ENCODE peak calls at places on chromosomes 13 and 19, in seven cellular contexts. J, R, G, F, T, Q and P are unnamed samples.

GRCh38 chr13:50981686-50982085 is 72.1 kb downstream of the RNASEH2B start:
- DNase-seq in J (no peak), Q (no peak), G (no peak), T (no peak), F (no peak), R (no peak), P (no peak)

GRCh38 chr19:34925278-34925855 is 1.3 kb upstream of the ZNF30 start:
- DNase-seq in T (no peak), F (no peak), R (no peak), J (no peak), Q (no peak), G (no peak), P (no peak)

GRCh38 chr19:19409235-19410030 is 4.0 kb downstream of the GATAD2A start:
- DNase-seq in R (no peak), Q (no peak), T (no peak), G (no peak), J (peak), F (no peak), P (no peak)

GRCh38 chr19:55238030-55238429 is 9.5 kb upstream of the TMEM86B start:
- DNase-seq in Q (no peak), R (no peak), G (no peak), T (no peak), F (no peak), J (no peak), P (no peak)

GRCh38 chr13:31773538-31773937 is 34.2 kb downstream of the RXFP2 start:
- DNase-seq in Q (peak), F (no peak), G (peak), T (no peak), J (no peak), R (peak), P (peak)

GRCh38 chr13:106550570-106551135 is 15.2 kb upstream of the EFNB2 start:
- DNase-seq in R (no peak), T (no peak), G (no peak), Q (no peak), J (peak), F (no peak), P (no peak)

GRCh38 chr13:22926176-22927007 is 254.4 kb upstream of the SGCG start:
- DNase-seq in F (no peak), Q (peak), R (no peak), T (no peak), J (no peak), G (peak), P (no peak)

GRCh38 chr13:79557666-79558065 is 76.7 kb downstream of the NDFIP2 start:
- DNase-seq in G (no peak), J (no peak), F (no peak), T (no peak), R (no peak), Q (no peak), P (no peak)

GRCh38 chr13:24341439-24341838 is 32.1 kb downstream of the C1QTNF9 start:
- DNase-seq in T (no peak), R (peak), J (no peak), G (no peak), Q (peak), F (peak), P (no peak)

GRCh38 chr19:48274173-48274572 is 4.3 kb downstream of the ZNF114 start:
- DNase-seq in F (no peak), T (no peak), G (no peak), R (peak), J (no peak), Q (no peak), P (no peak)

GRCh38 chr19:7916137-7916907 is 1.7 kb downstream of the TGFBR3L start:
- DNase-seq in Q (no peak), R (peak), G (no peak), F (no peak), J (no peak), T (no peak), P (no peak)

GRCh38 chr19:28039677-28040381 is 1173.1 kb downstream of the UQCRFS1 start:
- DNase-seq in J (peak), R (no peak), Q (no peak), F (no peak), G (no peak), T (no peak), P (no peak)

GRCh38 chr13:50222569-50223332 is 207.5 kb downstream of the KCNRG start:
- DNase-seq in F (peak), T (peak), Q (peak), J (peak), R (no peak), G (peak), P (peak)

GRCh38 chr19:18660051-18660910 is 23.2 kb upstream of the CRTC1 start:
- DNase-seq in Q (peak), R (peak), T (no peak), J (no peak), F (no peak), G (peak), P (peak)

GRCh38 chr19:10321874-10322835 is 6.3 kb upstream of the FDX2 start:
- DNase-seq in R (no peak), T (no peak), F (no peak), Q (no peak), J (no peak), G (no peak), P (no peak)

GRCh38 chr19:56705939-56706338 is 34.4 kb upstream of the ZNF835 start:
- DNase-seq in J (no peak), Q (no peak), G (no peak), T (no peak), F (no peak), R (no peak), P (no peak)

GRCh38 chr19:30897034-30897433 is 452.2 kb downstream of the TSHZ3 start:
- DNase-seq in Q (no peak), J (no peak), R (no peak), T (no peak), F (no peak), G (no peak), P (no peak)

GRCh38 chr13:79353698-79354097 is 52.4 kb downstream of the RBM26 start:
- DNase-seq in G (peak), Q (peak), J (no peak), T (no peak), F (no peak), R (no peak), P (no peak)

GRCh38 chr19:18300930-18301717 is 19.7 kb upstream of the JUND start:
- DNase-seq in F (no peak), J (no peak), Q (peak), G (peak), R (peak), T (no peak), P (peak)

GRCh38 chr19:32318884-32319520 is 26.4 kb upstream of the ZNF507 start:
- DNase-seq in Q (no peak), T (no peak), J (no peak), G (peak), R (no peak), F (no peak), P (peak)

GRCh38 chr19:55689366-55690108 is 14.5 kb downstream of the EPN1 start:
- DNase-seq in T (no peak), J (no peak), F (no peak), Q (no peak), R (no peak), G (no peak), P (no peak)

GRCh38 chr13:112852392-112852791 is 116.6 kb upstream of the MCF2L start:
- DNase-seq in F (no peak), R (no peak), T (no peak), G (no peak), J (no peak), Q (no peak), P (no peak)

GRCh38 chr13:39952244-39953233 is 297.1 kb downstream of the COG6 start:
- DNase-seq in R (peak), Q (peak), F (peak), G (peak), T (no peak), J (no peak), P (no peak)

GRCh38 chr19:18118420-18119242 is 21.1 kb downstream of the MAST3 start:
- DNase-seq in R (no peak), G (peak), T (no peak), J (no peak), F (no peak), Q (peak), P (no peak)

GRCh38 chr19:33175886-33176669 is 18.1 kb upstream of the LRP3 start:
- DNase-seq in T (no peak), J (no peak), Q (peak), G (peak), F (no peak), R (peak), P (no peak)

GRCh38 chr19:18223860-18224524 is 2.2 kb downstream of the PDE4C start:
- DNase-seq in T (no peak), G (no peak), Q (peak), R (no peak), F (no peak), J (no peak), P (peak)

GRCh38 chr13:51585234-51585672 is 991 bp downstream of the WDFY2 start:
- DNase-seq in G (peak), J (no peak), R (no peak), F (no peak), T (no peak), Q (peak), P (no peak)

GRCh38 chr13:49098771-49099512 is 121.2 kb upstream of the MLNR start:
- DNase-seq in G (peak), R (peak), J (no peak), F (no peak), Q (peak), T (no peak), P (peak)
- TF ChIP-seq CTCF in G (peak), R (peak), J (peak), F (peak), Q (peak), T (peak), P (no peak)

GRCh38 chr19:41175825-41176734 is 16.9 kb upstream of the CYP2S1 start:
- DNase-seq in G (peak), T (peak), Q (peak), R (peak), F (peak), J (no peak), P (peak)
- TF ChIP-seq CTCF in G (no peak), T (no peak), Q (no peak), R (no peak), F (no peak), J (no peak), P (no peak)

DNA sequence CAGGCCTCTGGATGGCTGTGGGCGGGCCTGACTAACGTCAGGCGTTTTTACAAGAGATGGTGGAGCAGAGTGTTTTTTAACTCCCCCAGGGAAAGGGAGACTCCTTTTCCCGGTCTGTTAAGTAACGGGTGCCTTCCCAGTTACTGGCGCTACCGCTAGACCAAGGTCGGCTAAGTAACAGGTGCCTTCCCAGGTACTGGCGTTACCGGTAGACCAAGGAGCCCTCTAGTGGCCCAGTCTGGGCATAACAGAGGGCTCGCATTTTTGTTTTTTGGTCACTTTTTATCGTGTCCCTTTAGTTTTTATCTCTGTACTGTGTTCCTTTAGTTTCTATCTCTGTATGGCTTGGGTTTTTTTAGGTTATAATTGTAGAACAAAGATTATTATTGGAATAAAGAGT is 10.0 kb downstream of the ZNF383 start:
- DNase-seq in T (no peak), G (no peak), R (no peak), J (peak), F (no peak), Q (no peak), P (no peak)
- TF ChIP-seq CTCF in T (peak), G (peak), R (peak), J (peak), F (peak), Q (peak), P (peak)

DNA sequence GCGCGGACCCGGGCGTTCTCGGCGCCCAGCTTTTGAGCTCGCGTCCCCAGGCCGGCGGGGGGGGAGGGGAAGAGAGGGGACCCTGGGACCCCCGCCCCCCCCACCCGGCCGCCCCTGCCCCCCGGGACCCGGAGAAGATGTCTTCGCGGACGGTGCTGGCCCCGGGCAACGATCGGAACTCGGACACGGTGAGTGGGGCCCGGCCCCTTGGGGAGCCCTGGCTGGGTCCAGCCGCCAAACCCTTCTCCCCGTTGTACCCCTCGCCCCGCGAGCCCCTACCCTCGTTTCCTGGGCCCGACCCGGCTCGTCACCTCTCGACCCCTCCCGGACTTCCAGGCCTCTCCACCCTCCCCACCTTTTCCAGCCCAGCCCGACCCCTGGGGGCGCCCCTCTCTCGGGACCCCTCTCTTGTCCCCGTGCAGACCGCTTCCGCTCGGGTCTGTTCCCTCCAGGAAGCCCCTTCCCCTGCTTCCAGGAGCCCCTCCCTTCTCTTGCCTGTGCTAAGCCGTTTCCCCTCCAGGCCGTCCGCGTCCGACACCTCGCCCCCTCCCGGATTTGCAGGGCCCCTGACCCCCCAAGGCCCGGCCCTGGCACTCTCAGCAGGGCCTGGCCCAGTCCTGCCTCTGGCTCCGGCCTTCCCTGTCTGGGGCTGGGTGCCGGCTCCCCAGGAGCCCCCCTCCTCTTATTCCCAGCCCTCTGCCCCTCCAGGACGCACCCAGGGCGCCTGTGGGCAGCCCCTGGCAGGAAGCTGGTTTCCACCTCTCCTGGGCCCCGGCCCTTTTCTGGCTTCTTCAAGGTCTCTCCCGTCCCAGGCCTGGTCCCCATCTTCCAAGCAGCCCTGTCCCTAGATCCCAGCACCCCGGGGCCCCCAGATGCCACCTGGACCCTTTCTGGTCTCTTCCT is 632 bp downstream of the MARK4 start:
- DNase-seq in J (no peak), Q (peak), T (no peak), R (no peak), F (no peak), G (no peak), P (no peak)
- TF ChIP-seq CTCF in J (no peak), Q (no peak), T (no peak), R (no peak), F (no peak), G (no peak), P (no peak)

DNA sequence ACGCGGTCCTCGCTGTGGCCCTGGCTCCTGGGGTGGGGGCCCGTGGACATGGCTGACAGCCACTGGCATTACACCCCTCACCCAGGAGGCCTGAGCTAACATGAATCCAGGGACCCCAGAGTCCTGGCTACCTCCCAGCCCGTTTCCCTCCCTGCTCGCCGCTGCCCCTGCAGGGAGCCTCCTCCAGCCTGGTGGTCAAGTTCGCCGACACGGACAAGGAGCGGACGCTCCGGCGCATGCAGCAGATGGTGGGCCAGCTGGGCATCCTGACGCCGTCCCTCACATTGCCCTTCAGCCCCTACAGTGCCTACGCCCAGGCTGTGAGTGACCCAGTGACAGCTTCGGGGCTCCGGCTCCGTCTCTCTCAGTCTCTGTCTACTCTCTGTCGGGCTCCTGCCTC is 56.6 kb downstream of the CELF5 start:
- DNase-seq in R (no peak), F (no peak), Q (no peak), T (no peak), G (no peak), J (no peak), P (no peak)
- TF ChIP-seq CTCF in R (no peak), F (no peak), Q (no peak), T (no peak), G (no peak), J (no peak), P (no peak)

GRCh38 chr19:49491030-49491803 is 3.8 kb downstream of the RPL13A start:
- DNase-seq in T (no peak), J (no peak), Q (no peak), G (no peak), F (no peak), R (no peak), P (no peak)

GRCh38 chr19:49488046-49488862 is 846 bp downstream of the RPL13A start:
- DNase-seq in J (no peak), G (no peak), Q (no peak), R (no peak), F (no peak), T (no peak), P (no peak)

GRCh38 chr19:49490287-49491029 is 3.0 kb downstream of the RPL13A start:
- DNase-seq in R (no peak), G (no peak), J (no peak), F (no peak), Q (no peak), T (no peak), P (no peak)

GRCh38 chr19:49488863-49489537 is 1.6 kb downstream of the RPL13A start:
- DNase-seq in G (no peak), T (no peak), F (no peak), R (no peak), J (no peak), Q (no peak), P (no peak)

DNA sequence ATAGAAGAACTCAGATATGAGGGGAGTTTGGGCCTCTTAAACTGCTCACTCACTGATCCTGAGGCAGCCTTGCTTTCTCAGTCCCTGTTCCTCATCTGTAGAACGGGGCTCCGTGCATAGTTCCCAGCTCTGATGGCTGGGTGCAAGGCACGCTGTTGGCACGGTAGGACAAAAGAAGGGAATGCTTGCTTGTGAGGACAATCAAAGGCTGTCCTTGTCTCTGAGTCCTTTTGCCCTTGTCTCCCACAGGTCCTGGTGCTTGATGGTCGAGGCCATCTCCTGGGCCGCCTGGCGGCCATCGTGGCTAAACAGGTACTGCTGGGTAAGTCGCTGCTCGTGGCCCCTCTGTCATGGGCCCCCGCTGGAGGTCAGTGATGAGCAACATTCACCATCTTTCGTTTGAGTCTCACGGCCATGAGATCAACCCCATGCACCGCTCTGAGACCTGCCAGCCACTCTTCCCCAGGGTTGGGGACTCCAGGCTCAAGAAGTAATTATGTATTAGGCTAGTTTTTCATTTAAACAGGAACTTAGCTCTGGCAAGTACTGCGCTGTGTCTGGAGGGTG is 2.3 kb downstream of the RPL13A start:
- DNase-seq in G (no peak), F (no peak), R (no peak), Q (no peak), T (no peak), J (no peak), P (no peak)
- TF ChIP-seq CTCF in G (no peak), F (no peak), R (no peak), Q (no peak), T (no peak), J (peak), P (no peak)

GRCh38 chr19:964116-964520 is 20.0 kb upstream of the WDR18 start:
- DNase-seq in T (no peak), J (no peak), F (no peak), R (no peak), Q (no peak), G (no peak), P (no peak)
- TF ChIP-seq CTCF in T (no peak), J (no peak), F (no peak), R (no peak), Q (no peak), G (no peak), P (no peak)

DNA sequence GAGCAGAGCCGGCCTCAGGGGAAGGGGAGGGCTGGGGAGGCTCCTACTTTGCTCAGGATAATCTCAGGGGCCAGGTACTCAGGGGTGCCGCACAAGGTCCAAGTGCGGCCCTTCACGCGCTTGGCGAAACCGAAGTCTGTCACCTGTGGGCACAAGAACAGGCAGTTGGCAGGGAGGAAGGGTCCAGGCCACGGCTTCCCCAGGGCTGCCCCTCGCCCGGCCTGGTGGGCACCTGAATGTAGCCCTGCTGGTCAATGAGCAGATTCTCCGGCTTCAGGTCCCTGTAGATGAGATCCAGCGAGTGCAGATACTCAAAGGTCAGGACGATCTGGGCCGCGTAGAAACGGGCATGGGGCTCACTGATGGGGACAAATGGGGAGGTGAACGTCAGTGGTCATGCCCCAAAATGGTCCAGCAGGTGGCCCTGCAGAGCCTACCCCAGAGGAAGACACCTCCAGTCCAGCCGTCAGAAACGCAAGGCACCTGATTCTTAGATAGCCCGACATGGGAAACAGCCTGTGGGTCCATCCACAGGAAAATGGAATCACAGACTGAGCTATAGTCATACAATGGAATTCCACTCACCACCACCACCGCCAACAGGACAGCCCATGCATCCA is 7.1 kb upstream of the SAMD1 start:
- DNase-seq in G (no peak), T (no peak), F (no peak), Q (no peak), J (no peak), R (no peak), P (no peak)
- TF ChIP-seq CTCF in G (peak), T (peak), F (peak), Q (peak), J (no peak), R (peak), P (no peak)

GRCh38 chr13:21544515-21544914 is 59.5 kb downstream of the MICU2 start:
- DNase-seq in J (no peak), R (no peak), G (no peak), F (no peak), Q (no peak), T (no peak), P (no peak)

GRCh38 chr13:21548577-21548976 is 55.4 kb downstream of the MICU2 start:
- DNase-seq in R (no peak), F (no peak), G (no peak), T (no peak), J (no peak), Q (no peak), P (no peak)

GRCh38 chr13:21542563-21542962 is 61.4 kb downstream of the MICU2 start:
- DNase-seq in R (no peak), F (no peak), T (no peak), J (no peak), G (no peak), Q (no peak), P (no peak)

GRCh38 chr13:21549633-21550032 is 54.3 kb downstream of the MICU2 start:
- DNase-seq in F (no peak), G (no peak), Q (peak), J (no peak), T (no peak), R (no peak), P (no peak)

GRCh38 chr13:21546372-21546771 is 57.6 kb downstream of the MICU2 start:
- DNase-seq in R (no peak), J (no peak), F (no peak), Q (peak), G (peak), T (no peak), P (peak)
- TF ChIP-seq CTCF in R (no peak), J (no peak), F (no peak), Q (no peak), G (no peak), T (no peak), P (no peak)